ENCODE peak calls at places on chromosomes 13 and 19, in ten cellular contexts. M is esophagus squamous epithelium; O is SJSA1; R is CD4-positive, alpha-beta memory T cell; J is PC-3; N is left ventricle myocardium inferior; A is thoracic aorta; Y is BE2C; Q is A549; G is body of pancreas. B is an unnamed sample.

GRCh38 chr13:110269509-110270185 is 37.3 kb downstream of the COL4A1 start:
- DNase-seq in M (no peak), O (peak; percentile 40), R (no peak), J (no peak), N (no peak), A (no peak), Y (no peak), Q (no peak), G (no peak), B (no peak)

GRCh38 chr13:50908371-50908770 is 1.2 kb upstream of the RNASEH2B start:
- DNase-seq in M (no peak), O (no peak), R (no peak), J (no peak), N (no peak), A (no peak), Y (no peak), Q (no peak), G (no peak), B (no peak)

GRCh38 chr19:31502536-31503170 is 153.4 kb upstream of the TSHZ3 start:
- DNase-seq in M (no peak), O (peak; percentile 29), R (no peak), J (no peak), N (no peak), A (no peak), Y (no peak), Q (no peak), G (no peak), B (no peak)

GRCh38 chr13:30705672-30706071 is 29.7 kb upstream of the ALOX5AP start:
- DNase-seq in M (no peak), O (no peak), R (no peak), J (peak; percentile 80), N (no peak), A (no peak), Y (no peak), Q (no peak), G (no peak), B (no peak)

GRCh38 chr19:18478545-18479311 is 40.8 kb upstream of the ISYNA1 start:
- DNase-seq in M (peak; percentile 46), O (peak; percentile 80), R (peak; percentile 33), J (peak; percentile 84), N (peak; percentile 82), A (peak; percentile 58), Y (peak; percentile 51), Q (peak; percentile 83), G (peak; percentile 86), B (peak; percentile 78)

GRCh38 chr19:46288896-46289588 is 7.8 kb upstream of the HIF3A start:
- DNase-seq in M (no peak), O (peak; percentile 61), R (no peak), J (peak; percentile 90), N (peak; percentile 55), A (no peak), Y (peak; percentile 44), Q (peak; percentile 74), G (no peak), B (peak; percentile 68)

GRCh38 chr13:85363504-85363903 is 435.7 kb downstream of the SLITRK6 start:
- DNase-seq in M (no peak), O (no peak), R (no peak), J (no peak), N (no peak), A (no peak), Y (no peak), Q (no peak), G (no peak), B (no peak)

GRCh38 chr19:51688665-51689571 is 4.2 kb upstream of the SPACA6 start:
- DNase-seq in M (no peak), O (peak; percentile 96), R (no peak), J (peak; percentile 94), N (peak; percentile 92), A (peak; percentile 74), Y (peak; percentile 91), Q (peak; percentile 71), G (peak; percentile 87), B (peak; percentile 94)

GRCh38 chr13:76903544-76904162 is 17.4 kb upstream of the KCTD12 start:
- DNase-seq in M (no peak), O (peak; percentile 50), R (peak; percentile 64), J (peak; percentile 79), N (peak; percentile 33), A (no peak), Y (peak; percentile 69), Q (peak; percentile 30), G (peak; percentile 71), B (peak; percentile 78)

GRCh38 chr19:43570174-43570791 is 5.0 kb downstream of the XRCC1 start:
- DNase-seq in M (no peak), O (no peak), R (no peak), J (peak; percentile 63), N (no peak), A (no peak), Y (no peak), Q (no peak), G (peak; percentile 26), B (no peak)

GRCh38 chr13:52713894-52714293 is 25.7 kb downstream of the CNMD start:
- DNase-seq in M (no peak), O (no peak), R (no peak), J (no peak), N (peak; percentile 26), A (no peak), Y (no peak), Q (no peak), G (peak; percentile 61), B (no peak)

GRCh38 chr19:33273881-33274662 is 28.3 kb downstream of the CEBPA start:
- DNase-seq in M (no peak), O (no peak), R (no peak), J (peak; percentile 35), N (no peak), A (peak; percentile 18), Y (peak; percentile 63), Q (no peak), G (peak; percentile 61), B (peak; percentile 70)
- H3K4me3 ChIP-seq in M (no peak overlapping the region), O (no peak overlapping the region), R (no peak overlapping the region), J (no peak overlapping the region), N (no peak overlapping the region), A (no peak overlapping the region), Y (no peak overlapping the region), Q (no peak overlapping the region), G (no peak overlapping the region), B (no peak overlapping the region)

DNA sequence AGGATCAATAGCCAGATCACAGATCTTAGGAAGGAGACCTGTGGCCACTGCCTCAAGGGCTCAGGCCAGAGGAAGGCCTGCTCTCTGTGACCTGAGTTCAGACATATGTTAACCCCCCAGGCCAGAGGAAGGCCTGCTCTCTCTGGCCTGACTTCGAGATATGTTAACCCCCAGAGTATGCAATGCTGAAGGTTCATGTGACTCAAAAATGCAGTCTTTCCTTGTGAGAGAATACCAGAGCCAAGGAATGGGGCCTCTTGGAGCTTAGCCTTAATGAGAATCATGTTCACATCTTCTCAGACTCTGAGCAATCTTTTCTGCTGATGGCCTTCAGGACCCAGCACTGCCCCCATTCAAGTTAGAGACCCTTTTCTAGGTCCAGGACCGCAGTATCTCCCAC is 36.7 kb downstream of the MBNL2 start:
- DNase-seq in M (no peak), O (no peak), R (no peak), J (no peak), N (no peak), A (no peak), Y (no peak), Q (no peak), G (no peak), B (no peak)
- H3K4me1 ChIP-seq in M (peaks cover 87% of the 10 kb centered on the region), O (peaks cover 66% of the 10 kb centered on the region), R (peaks cover 77% of the 10 kb centered on the region), J (peaks cover 67% of the 10 kb centered on the region), N (peaks cover 100% of the 10 kb centered on the region), A (peaks cover 83% of the 10 kb centered on the region), Y (peaks cover 45% of the 10 kb centered on the region), Q (peaks cover 78% of the 10 kb centered on the region), G (peaks cover 77% of the 10 kb centered on the region), B (peaks cover 23% of the 10 kb centered on the region)

DNA sequence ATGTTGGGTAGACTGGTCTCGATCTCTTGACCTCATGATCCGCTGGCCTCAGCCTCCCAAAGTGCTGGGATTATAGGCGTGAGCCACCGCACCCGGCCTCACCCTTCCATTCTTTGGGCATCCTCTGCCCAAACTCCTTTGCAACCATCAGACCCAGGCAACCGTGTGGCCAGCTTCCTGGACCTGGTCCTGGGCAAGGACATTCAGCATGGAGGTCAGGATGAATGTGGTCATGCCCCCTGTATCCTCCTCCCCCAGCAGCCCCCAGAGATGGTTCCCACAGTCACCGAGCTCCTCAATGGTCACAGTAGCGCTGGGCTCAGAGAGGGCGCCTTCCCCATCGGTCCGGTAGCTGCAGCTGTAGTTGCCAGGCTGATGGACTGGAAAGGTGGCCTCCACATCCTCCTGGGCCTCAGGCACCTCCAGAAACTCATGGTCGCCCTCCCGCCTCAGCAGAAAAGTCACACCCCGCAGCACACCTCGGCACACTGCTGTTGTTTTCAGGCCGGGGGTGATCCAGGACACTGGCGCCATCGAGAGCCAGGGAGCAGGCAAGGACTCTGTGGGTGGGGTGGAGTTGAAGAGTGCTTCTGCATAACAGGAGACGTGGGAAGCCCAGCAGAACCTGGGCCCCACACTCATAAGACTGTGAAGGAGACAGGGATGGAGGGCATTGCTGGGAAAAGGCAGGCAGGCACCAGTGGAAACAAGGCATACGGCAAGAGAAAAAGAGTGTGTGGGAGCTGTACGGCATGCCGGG is 1.1 kb downstream of the A1BG start:
- DNase-seq in M (no peak), O (no peak), R (no peak), J (no peak), N (no peak), A (no peak), Y (no peak), Q (no peak), G (no peak), B (no peak)
- H3K4me3 ChIP-seq in M (no peak overlapping the region), O (no peak overlapping the region), R (no peak overlapping the region), J (no peak overlapping the region), N (no peak overlapping the region), A (no peak overlapping the region), Y (no peak overlapping the region), Q (no peak overlapping the region), G (no peak overlapping the region), B (no peak overlapping the region)

GRCh38 chr19:13053761-13054604 is 48.7 kb downstream of the LYL1 start:
- DNase-seq in M (no peak), O (peak; percentile 99), R (no peak), J (peak; percentile 99), N (peak; percentile 93), A (no peak), Y (no peak), Q (no peak), G (peak; percentile 93), B (no peak)

GRCh38 chr19:13051581-13052165 is 51.0 kb downstream of the LYL1 start:
- DNase-seq in M (no peak), O (no peak), R (no peak), J (peak; percentile 84), N (peak; percentile 66), A (no peak), Y (peak; percentile 58), Q (no peak), G (peak; percentile 71), B (peak; percentile 75)

GRCh38 chr19:13054605-13055212 is 47.9 kb downstream of the LYL1 start:
- DNase-seq in M (no peak), O (no peak), R (no peak), J (no peak), N (peak; percentile 43), A (no peak), Y (no peak), Q (no peak), G (no peak), B (no peak)

GRCh38 chr19:13052447-13053232 is 50.0 kb downstream of the LYL1 start:
- DNase-seq in M (no peak), O (no peak), R (no peak), J (no peak), N (no peak), A (no peak), Y (no peak), Q (no peak), G (no peak), B (no peak)

DNA sequence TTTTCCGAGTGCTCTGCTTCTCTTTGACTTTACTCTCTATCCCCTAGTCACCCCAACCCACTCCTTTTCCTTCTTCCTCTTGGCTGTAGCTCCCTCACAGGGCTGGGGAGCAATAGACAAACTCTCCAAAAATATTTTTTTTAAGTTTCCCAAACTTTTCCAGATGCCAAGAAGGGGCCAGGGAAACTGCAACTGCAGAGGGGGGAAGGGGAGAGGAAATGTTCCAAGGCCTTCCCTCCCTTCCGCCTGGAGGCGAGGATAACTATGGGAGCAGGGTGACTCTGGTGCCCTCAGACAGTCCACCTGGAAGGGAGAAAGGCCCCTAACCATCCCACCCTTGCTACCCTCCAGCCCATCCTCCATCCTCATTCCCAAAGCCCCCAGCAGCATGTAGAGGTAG is 49.4 kb downstream of the LYL1 start:
- DNase-seq in M (no peak), O (no peak), R (no peak), J (no peak), N (no peak), A (no peak), Y (no peak), Q (no peak), G (no peak), B (no peak)
- H3K4me1 ChIP-seq in M (peaks cover 96% of the 10 kb centered on the region), O (peaks cover 62% of the 10 kb centered on the region), R (peaks cover 7% of the 10 kb centered on the region), J (peaks cover 79% of the 10 kb centered on the region), N (peaks cover 93% of the 10 kb centered on the region), A (peaks cover 99% of the 10 kb centered on the region), Y (peaks cover 57% of the 10 kb centered on the region), Q (peaks cover 36% of the 10 kb centered on the region), G (peaks cover 79% of the 10 kb centered on the region), B (peaks cover 69% of the 10 kb centered on the region)

B was measured in A673.